ENCODE peak calls at places on chromosomes 12 and 14, in five cellular contexts. U is ascending aorta, M is sigmoid colon, O is upper lobe of right lung, L is mammary epithelial cell. C is an unnamed sample. For H3K4me1 and H3K27me3, the result is how much of the 10 kb centered on the place peaks cover.

GRCh38 chr14:70822706-70823185 is 13.4 kb upstream of the MAP3K9 start:
- DNase-seq in L (no peak), O (peak), M (no peak), U (peak), C (peak)

GRCh38 chr12:113162102-113163029 is 12.8 kb downstream of the CFAP73 start:
- DNase-seq in M (no peak), L (no peak), U (no peak), O (no peak), C (no peak)

GRCh38 chr14:103207404-103208072 is 84.3 kb downstream of the TNFAIP2 start:
- DNase-seq in U (no peak), O (peak), M (peak), L (no peak), C (peak)

GRCh38 chr14:61503167-61503801 is 181.9 kb downstream of the PRKCH start:
- DNase-seq in U (no peak), O (no peak), L (peak), M (no peak), C (no peak)

GRCh38 chr14:37232907-37233481 is 35.3 kb downstream of the MIPOL1 start:
- DNase-seq in O (no peak), M (no peak), U (no peak), L (peak), C (peak)

GRCh38 chr14:24935796-24936195 is 114.2 kb downstream of the STXBP6 start:
- DNase-seq in L (no peak), U (no peak), O (no peak), M (no peak), C (peak)

GRCh38 chr12:26027401-26027800 is 68.9 kb downstream of the RASSF8 start:
- DNase-seq in U (no peak), M (no peak), O (no peak), L (no peak), C (no peak)

GRCh38 chr12:19039515-19039914 is 90.0 kb upstream of the PLEKHA5 start:
- DNase-seq in L (no peak), U (no peak), O (no peak), M (no peak), C (no peak)

GRCh38 chr12:106082216-106083175 is 56.3 kb downstream of the NUAK1 start:
- DNase-seq in U (peak), O (no peak), M (no peak), L (no peak), C (no peak)

GRCh38 chr12:65019696-65020095 is 101.4 kb downstream of the WIF1 start:
- DNase-seq in O (no peak), U (no peak), M (no peak), L (no peak), C (no peak)

GRCh38 chr12:13234045-13234641 is 37.6 kb downstream of the EMP1 start:
- DNase-seq in L (peak), M (no peak), O (no peak), U (no peak), C (peak)

GRCh38 chr12:64172143-64172970 is 49.7 kb downstream of the KICS2 start:
- DNase-seq in U (no peak), L (peak), M (no peak), O (no peak), C (no peak)

GRCh38 chr12:65977384-65977783 is 153.1 kb downstream of the HMGA2 start:
- DNase-seq in L (no peak), U (no peak), O (no peak), M (no peak), C (peak)

GRCh38 chr12:180445-180844 is 33.5 kb downstream of the SLC6A12 start:
- DNase-seq in M (no peak), U (no peak), L (no peak), O (peak), C (no peak)

GRCh38 chr12:114701104-114701414 is 17.1 kb upstream of the TBX3 start:
- DNase-seq in U (no peak), O (no peak), L (no peak), M (no peak), C (no peak)

GRCh38 chr14:56247495-56248087 is 129.4 kb downstream of the PELI2 start:
- DNase-seq in U (no peak), O (no peak), M (no peak), L (no peak), C (peak)

GRCh38 chr12:31589896-31590729 is 823 bp downstream of the DENND5B start:
- DNase-seq in L (peak), M (peak), O (peak), U (peak), C (peak)

GRCh38 chr14:64758025-64758521 is 53.8 kb downstream of the PLEKHG3 start:
- DNase-seq in U (no peak), L (peak), M (no peak), O (no peak), C (no peak)

GRCh38 chr14:91866061-91866460 is 1.3 kb downstream of the TC2N start:
- DNase-seq in L (peak), O (no peak), U (no peak), M (no peak), C (no peak)

GRCh38 chr12:28378749-28379148 is 188.5 kb downstream of the CCDC91 start:
- DNase-seq in M (no peak), U (no peak), L (peak), O (no peak), C (peak)

GRCh38 chr14:95102678-95103039 is 54.7 kb downstream of the DICER1 start:
- DNase-seq in O (no peak), L (no peak), U (no peak), M (no peak), C (no peak)

GRCh38 chr12:102350070-102350469 is 130.3 kb downstream of the IGF1 start:
- DNase-seq in O (no peak), M (no peak), L (no peak), U (no peak), C (no peak)

GRCh38 chr14:42527141-42527540 is 920.5 kb downstream of the LRFN5 start:
- DNase-seq in O (no peak), L (no peak), U (no peak), M (no peak), C (no peak)

GRCh38 chr12:109670647-109671046 is 43.0 kb upstream of the FAM222A start:
- DNase-seq in U (no peak), M (no peak), O (no peak), L (no peak), C (no peak)

GRCh38 chr14:83342590-83342989 is 1808.9 kb upstream of the SEL1L start:
- DNase-seq in M (peak), O (no peak), U (peak), L (no peak), C (no peak)

GRCh38 chr12:68776976-68777610 is 30.9 kb upstream of the MDM2 start:
- DNase-seq in M (no peak), U (no peak), L (no peak), O (no peak), C (no peak)

GRCh38 chr12:91579516-91580263 is 397.1 kb upstream of the DCN start:
- DNase-seq in M (no peak), L (peak), U (no peak), O (no peak), C (no peak)

GRCh38 chr12:124446364-124446763 is 121.0 kb downstream of the NCOR2 start:
- DNase-seq in U (no peak), L (no peak), O (no peak), M (no peak), C (no peak)

GRCh38 chr14:73249108-73249507 is 11.8 kb downstream of the PAPLN start:
- DNase-seq in O (no peak), M (no peak), L (no peak), U (no peak), C (no peak)

GRCh38 chr14:29236848-29237247 is 470.3 kb downstream of the FOXG1 start:
- DNase-seq in O (no peak), M (no peak), U (no peak), L (no peak), C (peak)

GRCh38 chr14:44982594-44982993 is 20.6 kb downstream of the TOGARAM1 start:
- DNase-seq in M (no peak), U (no peak), L (no peak), O (no peak), C (no peak)

GRCh38 chr12:68352067-68352466 is 19.9 kb upstream of the MDM1 start:
- DNase-seq in L (no peak), M (no peak), O (no peak), U (no peak), C (no peak)

GRCh38 chr12:10673660-10674384 is at the start of gene STYK1:
- DNase-seq in U (peak), O (peak), L (peak), M (no peak), C (peak)

GRCh38 chr12:65152586-65152985 is 16.8 kb upstream of the LEMD3 start:
- DNase-seq in L (peak), O (no peak), M (no peak), U (no peak), C (peak)

GRCh38 chr14:27536748-27537147 is 938.9 kb upstream of the NOVA1 start:
- DNase-seq in L (no peak), M (no peak), O (no peak), U (no peak), C (no peak)
- H3K4me1 ChIP-seq in L (under half), M (under half), O (under half), U (under half), C (under half)

DNA sequence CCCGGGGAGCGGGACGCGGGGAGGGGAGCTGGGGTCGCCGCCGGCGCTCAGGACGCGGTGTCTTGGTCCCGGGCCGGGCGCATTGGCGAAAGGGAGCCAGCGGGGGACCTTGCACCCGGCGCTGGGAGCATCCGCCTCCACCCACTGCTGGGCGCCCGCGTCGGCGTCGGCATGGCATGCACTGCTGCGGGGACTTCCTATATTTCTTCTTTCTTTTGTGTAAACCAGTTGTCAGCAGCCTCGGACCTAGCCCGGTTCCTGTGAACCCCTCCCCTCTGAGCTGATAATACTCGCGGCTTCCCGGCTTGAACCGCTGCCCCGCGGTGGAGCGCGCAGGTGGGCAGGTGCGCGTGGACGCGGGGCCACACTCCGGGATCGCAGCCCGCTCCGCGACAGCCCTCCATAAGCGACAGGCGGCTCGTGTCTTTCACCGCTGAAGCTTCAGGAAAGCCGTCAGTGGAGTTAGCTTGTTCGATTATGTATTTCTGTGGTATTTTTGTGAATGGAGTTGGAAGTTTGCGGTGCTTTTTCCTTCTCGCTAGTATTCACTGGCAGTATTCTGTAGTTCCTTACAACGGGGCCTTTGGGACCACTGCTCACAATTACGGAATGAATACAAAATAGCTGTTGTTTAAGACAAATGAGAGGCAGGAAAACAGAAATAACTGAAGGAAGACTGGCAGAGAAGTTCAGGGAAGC is 824 bp downstream of the BMAL2 start:
- DNase-seq in L (peak), U (no peak), M (peak), O (peak), C (peak)
- H3K27me3 ChIP-seq in L (under half), U (under half), M (under half), O (under half), C (under half)

GRCh38 chr12:47863467-47863866 is 41.3 kb downstream of the VDR start:
- DNase-seq in L (peak), U (no peak), O (no peak), M (no peak), C (no peak)
- H3K4me1 ChIP-seq in L (under half), U (under half), O (under half), M (under half), C (under half)

GRCh38 chr14:101460986-101461750 is 100.1 kb upstream of the DIO3 start:
- DNase-seq in L (no peak), U (no peak), M (no peak), O (no peak), C (no peak)

GRCh38 chr14:101461891-101462290 is 99.4 kb upstream of the DIO3 start:
- DNase-seq in M (no peak), O (no peak), U (peak), L (no peak), C (no peak)

GRCh38 chr14:101458536-101459391 is 102.5 kb upstream of the DIO3 start:
- DNase-seq in O (peak), U (peak), M (no peak), L (no peak), C (no peak)

GRCh38 chr14:101459392-101459900 is 101.8 kb upstream of the DIO3 start:
- DNase-seq in O (no peak), U (peak), L (no peak), M (no peak), C (no peak)

GRCh38 chr14:101460521-101460920 is 100.8 kb upstream of the DIO3 start:
- DNase-seq in M (no peak), U (peak), O (no peak), L (no peak), C (no peak)
- H3K27me3 ChIP-seq in M (half or more), U (under half), O (half or more), L (under half), C (under half)

DNA sequence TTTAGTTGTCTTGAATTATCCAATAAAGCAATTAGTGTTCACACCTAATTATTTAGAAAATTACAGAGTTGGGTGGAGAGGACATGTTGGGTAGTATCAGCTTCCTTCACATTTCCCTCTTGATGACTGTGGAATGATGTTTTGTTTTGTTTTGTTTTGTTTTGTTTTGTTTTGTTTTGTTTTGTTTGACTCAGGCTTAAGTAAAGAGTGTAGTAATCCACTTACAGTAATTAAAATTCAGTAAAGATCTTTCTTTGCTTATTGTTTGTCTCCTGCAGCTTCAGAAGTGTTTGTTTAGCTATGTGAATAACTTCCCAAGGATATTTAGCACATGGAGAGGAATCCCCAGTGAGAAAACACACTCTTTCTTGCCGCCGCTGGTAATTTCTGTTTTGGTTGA is 59.7 kb downstream of the DAAM1 start:
- DNase-seq in U (no peak), O (no peak), M (no peak), L (no peak), C (no peak)
- H3K4me1 ChIP-seq in U (under half), O (under half), M (half or more), L (under half), C (under half)

DNA sequence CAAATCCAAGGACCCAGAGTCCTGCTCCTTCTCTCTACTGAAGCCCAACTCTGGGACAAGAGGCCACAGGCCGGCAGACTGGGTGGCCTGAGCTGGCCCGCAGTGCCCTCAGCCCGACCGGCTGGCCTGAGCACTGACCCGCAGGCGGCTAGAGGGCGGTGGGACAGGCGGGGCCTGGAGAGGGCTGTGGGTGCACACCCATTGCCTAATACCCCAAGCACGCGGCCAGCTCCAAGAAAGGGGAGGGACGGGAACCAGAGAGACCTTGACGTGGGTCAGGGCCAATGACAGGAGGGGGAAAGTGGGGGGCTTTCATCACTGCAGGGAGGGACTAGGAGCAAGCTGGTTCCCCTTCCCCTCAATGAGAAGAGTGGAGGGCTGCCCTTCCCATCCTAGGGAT is 2.0 kb upstream of the WNT10B start:
- DNase-seq in M (peak), L (no peak), O (no peak), U (no peak), C (no peak)
- H3K27me3 ChIP-seq in M (half or more), L (under half), O (half or more), U (under half), C (half or more)